ENCODE peak calls at places on chromosomes 12 and 14, in seven cellular contexts. Z is HepG2, Q is H1, H is GM12878, U is SK-N-SH, N is K562, B is HCT116. G is an unnamed sample.

GRCh38 chr12:28958553-28959195 is 190.4 kb upstream of the FAR2 start:
- DNase-seq in Z (no peak), Q (no peak), H (no peak), U (no peak), N (no peak), B (no peak), G (no peak)

GRCh38 chr12:11812558-11813421 is 163.3 kb downstream of the ETV6 start:
- DNase-seq in Z (peak), Q (no peak), H (no peak), U (peak), N (no peak), B (no peak), G (no peak)

GRCh38 chr12:15855646-15856045 is 26.5 kb upstream of the STRAP start:
- DNase-seq in Z (no peak), Q (no peak), H (no peak), U (no peak), N (no peak), B (no peak), G (no peak)

GRCh38 chr12:8698132-8698829 is 490 bp downstream of the RIMKLB start:
- DNase-seq in Z (no peak), Q (no peak), H (no peak), U (peak), N (peak), B (no peak), G (no peak)

GRCh38 chr12:132175496-132176357 is 31.5 kb downstream of the NOC4L start:
- DNase-seq in Z (no peak), Q (no peak), H (no peak), U (no peak), N (no peak), B (no peak), G (no peak)

GRCh38 chr14:67971627-67972625 is 152.3 kb downstream of the RAD51B start:
- DNase-seq in Z (no peak), Q (no peak), H (no peak), U (peak), N (no peak), B (no peak), G (peak)

GRCh38 chr12:114799574-114800487 is 115.9 kb upstream of the TBX3 start:
- DNase-seq in Z (peak), Q (no peak), H (no peak), U (no peak), N (no peak), B (peak), G (no peak)

GRCh38 chr12:104680070-104680469 is 223.3 kb downstream of the CHST11 start:
- DNase-seq in Z (peak), Q (no peak), H (peak), U (peak), N (no peak), B (peak), G (peak)

GRCh38 chr12:121494093-121494787 is 86.6 kb downstream of the KDM2B start:
- DNase-seq in Z (no peak), Q (peak), H (no peak), U (peak), N (peak), B (peak), G (peak)

GRCh38 chr12:71683633-71684032 is 2.2 kb upstream of the TMEM19 start:
- DNase-seq in Z (no peak), Q (no peak), H (no peak), U (no peak), N (no peak), B (no peak), G (no peak)

GRCh38 chr14:75430106-75430505 is 2.3 kb downstream of the JDP2 start:
- DNase-seq in Z (no peak), Q (no peak), H (no peak), U (no peak), N (no peak), B (no peak), G (no peak)

GRCh38 chr12:100987552-100988277 is 193.1 kb downstream of the ANO4 start:
- DNase-seq in Z (peak), Q (no peak), H (peak), U (peak), N (peak), B (peak), G (no peak)

GRCh38 chr12:3320881-3321509 is 170.0 kb upstream of the PRMT8 start:
- DNase-seq in Z (no peak), Q (no peak), H (no peak), U (no peak), N (no peak), B (no peak), G (no peak)

GRCh38 chr14:36935976-36936678 is 236.3 kb downstream of the SLC25A21 start:
- DNase-seq in Z (no peak), Q (no peak), H (no peak), U (no peak), N (no peak), B (no peak), G (no peak)

GRCh38 chr12:64184216-64184615 is 37.9 kb downstream of the KICS2 start:
- DNase-seq in Z (no peak), Q (no peak), H (no peak), U (no peak), N (no peak), B (no peak), G (no peak)

GRCh38 chr12:89067436-89067835 is 284.9 kb downstream of the DUSP6 start:
- DNase-seq in Z (no peak), Q (no peak), H (no peak), U (no peak), N (no peak), B (peak), G (no peak)

GRCh38 chr14:41505491-41505890 is 101.2 kb upstream of the LRFN5 start:
- DNase-seq in Z (no peak), Q (peak), H (no peak), U (no peak), N (no peak), B (no peak), G (peak)

GRCh38 chr12:50825372-50825838 is 17.3 kb upstream of the TMPRSS12 start:
- DNase-seq in Z (peak), Q (no peak), H (no peak), U (peak), N (peak), B (peak), G (no peak)

GRCh38 chr12:50824914-50825313 is 17.8 kb upstream of the TMPRSS12 start:
- DNase-seq in Z (no peak), Q (no peak), H (no peak), U (no peak), N (no peak), B (no peak), G (no peak)

GRCh38 chr12:50822082-50822481 is 20.6 kb upstream of the TMPRSS12 start:
- DNase-seq in Z (no peak), Q (no peak), H (no peak), U (no peak), N (no peak), B (no peak), G (no peak)

DNA sequence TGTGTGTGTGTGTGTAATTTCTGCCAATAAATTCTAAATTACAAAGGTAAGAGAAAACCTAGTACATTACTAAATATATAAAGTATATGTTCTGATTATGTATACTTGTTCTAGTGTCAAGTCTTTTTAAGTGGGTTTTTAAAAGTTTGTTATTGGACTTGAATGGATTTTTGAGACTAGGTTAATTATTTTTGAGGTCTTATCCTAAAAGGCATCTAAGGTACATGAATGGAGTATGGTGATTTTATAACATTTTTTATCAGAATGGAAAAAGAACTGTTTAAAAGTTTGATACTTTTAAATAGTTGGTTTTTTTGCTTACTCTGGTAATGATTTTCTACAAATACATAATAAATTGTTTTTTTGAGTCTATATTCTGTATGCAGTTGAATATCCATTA is 22.5 kb upstream of the TMPRSS12 start:
- DNase-seq in Z (no peak), Q (no peak), H (no peak), U (no peak), N (no peak), B (no peak), G (no peak)
- TF ChIP-seq JUND in Z (no peak), Q (no peak), H (no peak), U (no peak), N (no peak), B (no peak), G (no peak)

DNA sequence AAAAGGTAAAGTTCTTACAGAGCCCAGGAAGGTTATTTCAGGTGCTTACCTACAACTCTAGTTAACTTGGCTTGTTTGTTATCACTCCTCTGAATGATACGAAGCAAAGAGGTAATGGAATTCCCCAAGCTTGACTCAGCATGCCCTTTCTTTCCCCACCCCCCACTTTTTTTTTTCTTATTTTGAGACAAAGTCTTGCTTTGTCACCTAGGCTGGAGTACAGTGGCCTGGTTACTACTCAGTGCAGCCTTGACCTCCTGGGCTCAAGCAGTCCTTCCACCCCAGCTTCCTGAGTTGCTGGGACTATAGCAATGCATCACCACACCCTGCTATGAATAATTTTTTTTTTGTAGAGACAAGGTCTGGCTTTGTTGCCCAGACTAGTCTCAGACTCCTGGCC is 17.1 kb upstream of the YBX3 start:
- DNase-seq in Z (peak), Q (no peak), H (no peak), U (no peak), N (no peak), B (no peak), G (no peak)
- TF ChIP-seq JUND in Z (no peak), Q (no peak), H (no peak), U (no peak), N (peak), B (no peak), G (no peak)

DNA sequence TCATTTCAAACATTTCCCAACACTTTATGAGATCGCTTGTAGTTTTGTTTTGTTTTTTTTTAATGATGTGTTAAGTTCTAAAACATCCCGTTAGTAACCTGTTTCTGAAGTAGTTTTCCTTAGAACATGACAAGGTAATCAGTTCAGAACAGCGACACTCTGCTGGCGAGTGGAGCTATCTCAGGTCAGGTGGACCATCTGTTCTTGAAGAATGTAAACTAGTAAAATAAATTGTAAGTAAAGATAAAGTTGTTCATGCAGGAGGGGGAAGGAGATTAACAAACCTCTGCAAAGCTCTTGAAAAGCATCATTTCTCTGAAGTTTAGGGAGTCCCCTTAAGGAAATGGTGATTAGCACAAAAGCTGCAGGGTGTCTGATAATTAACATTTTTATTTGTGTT is 71.9 kb upstream of the DACT1 start:
- DNase-seq in Z (no peak), Q (no peak), H (no peak), U (no peak), N (peak), B (no peak), G (no peak)
- TF ChIP-seq JUND in Z (no peak), Q (no peak), H (no peak), U (no peak), N (no peak), B (no peak), G (no peak)

GRCh38 chr14:69586420-69586819 is 11.7 kb upstream of the CCDC177 start:
- DNase-seq in Z (no peak), Q (no peak), H (no peak), U (no peak), N (no peak), B (no peak), G (no peak)
- TF ChIP-seq JUND in Z (no peak), Q (no peak), H (no peak), U (no peak), N (no peak), B (no peak), G (no peak)

DNA sequence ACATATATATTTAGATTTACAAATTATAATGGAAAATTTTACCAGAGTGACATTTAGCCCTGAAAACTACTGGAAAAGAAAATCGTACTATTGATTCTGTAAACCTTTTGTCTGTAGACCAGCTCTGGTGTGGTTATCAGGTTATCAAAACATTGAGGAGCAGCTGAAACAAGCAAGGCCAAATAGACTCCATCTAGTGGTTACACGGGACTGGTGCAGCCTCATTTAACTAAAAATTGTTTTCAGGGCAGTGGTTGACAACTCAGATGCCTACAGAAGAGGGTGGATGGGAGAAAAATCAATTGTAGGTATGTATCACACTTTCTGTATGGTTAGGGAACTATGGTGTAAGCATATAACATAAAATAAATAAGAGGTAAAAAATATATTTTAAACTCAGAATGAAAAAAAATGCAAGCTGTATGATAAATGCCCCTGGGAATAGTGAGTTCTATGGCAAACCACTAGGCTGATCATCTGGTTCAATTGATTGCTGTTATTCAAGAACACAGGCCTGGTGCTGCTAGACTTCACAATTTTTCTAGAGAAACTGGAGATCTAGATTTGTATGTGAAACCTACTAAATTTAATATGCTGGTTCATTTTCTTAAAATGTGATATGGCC is 51.2 kb downstream of the ACSS3 start:
- DNase-seq in Z (peak), Q (no peak), H (peak), U (peak), N (peak), B (peak), G (peak)
- TF ChIP-seq JUND in Z (no peak), Q (no peak), H (no peak), U (no peak), N (no peak), B (no peak), G (no peak)

DNA sequence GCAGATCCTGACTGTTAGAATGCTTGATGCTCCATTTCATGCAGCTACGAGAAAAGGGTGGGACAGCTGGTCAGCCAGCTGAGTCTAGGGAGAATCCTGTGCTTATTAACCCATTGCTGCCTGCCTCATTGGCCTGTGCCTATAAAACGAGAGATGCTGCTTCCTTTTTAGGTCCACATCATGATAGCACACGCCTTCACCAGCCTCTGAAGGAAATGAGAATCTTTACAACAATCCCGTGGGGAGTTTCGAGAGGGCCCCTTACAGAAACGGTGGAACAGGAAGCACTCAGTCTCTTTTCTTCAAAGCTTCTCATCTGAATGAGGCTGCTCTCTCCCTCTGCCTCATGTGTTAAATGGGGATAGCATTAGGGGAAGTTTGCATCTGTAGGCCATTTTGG is 147.3 kb upstream of the RFLNA start:
- DNase-seq in Z (no peak), Q (no peak), H (peak), U (no peak), N (no peak), B (no peak), G (no peak)
- TF ChIP-seq JUND in Z (no peak), Q (no peak), H (no peak), U (no peak), N (no peak), B (no peak), G (no peak)

GRCh38 chr14:90758959-90759358 is 57.3 kb downstream of the TTC7B start:
- DNase-seq in Z (no peak), Q (no peak), H (no peak), U (no peak), N (no peak), B (no peak), G (no peak)

GRCh38 chr14:90755661-90756304 is 60.4 kb downstream of the TTC7B start:
- DNase-seq in Z (no peak), Q (no peak), H (no peak), U (no peak), N (no peak), B (no peak), G (no peak)

GRCh38 chr14:90756755-90757345 is 59.4 kb downstream of the TTC7B start:
- DNase-seq in Z (no peak), Q (no peak), H (no peak), U (no peak), N (no peak), B (no peak), G (no peak)

GRCh38 chr14:90758028-90758889 is 58.0 kb downstream of the TTC7B start:
- DNase-seq in Z (peak), Q (peak), H (peak), U (peak), N (peak), B (peak), G (peak)

DNA sequence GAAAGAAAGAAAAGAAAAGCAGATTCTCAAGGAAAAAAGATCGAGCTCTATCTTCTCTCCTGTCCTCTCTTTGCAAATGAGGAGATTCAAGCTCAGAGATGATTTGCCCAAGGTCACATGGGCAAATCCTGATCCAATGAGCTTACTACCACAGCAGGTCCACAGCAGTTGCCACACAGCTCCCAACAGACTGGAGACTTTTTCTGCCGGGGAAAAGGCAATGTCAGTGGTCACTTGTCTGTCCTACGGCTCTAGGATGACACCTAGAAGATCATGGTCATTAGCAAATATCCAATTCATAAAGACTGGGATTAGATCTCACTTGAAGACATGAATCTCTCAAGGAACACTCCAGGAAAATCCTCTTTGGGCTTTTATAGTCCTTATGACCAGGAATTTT is 58.8 kb downstream of the TTC7B start:
- DNase-seq in Z (no peak), Q (no peak), H (no peak), U (no peak), N (no peak), B (no peak), G (no peak)
- TF ChIP-seq JUND in Z (no peak), Q (no peak), H (no peak), U (no peak), N (no peak), B (no peak), G (no peak)

GRCh38 chr14:30770376-30770775 is 104.0 kb upstream of the COCH start:
- DNase-seq in Z (no peak), Q (no peak), H (no peak), U (no peak), N (no peak), B (no peak), G (no peak)
- TF ChIP-seq JUND in Z (no peak), Q (no peak), H (no peak), U (no peak), N (no peak), B (no peak), G (no peak)

G was measured in T47D.